ENCODE peak calls at places on chromosomes 7 and 10, in five cellular contexts. One of them, this sample, is unnamed.

GRCh38 chr10:16597656-16598055 is 76.0 kb upstream of the C1QL3 start:
- DNase-seq in K562: peak
- DNase-seq in H1: no peak
- DNase-seq in A549: no peak
- DNase-seq in HepG2: no peak
- DNase-seq in this sample: peak

GRCh38 chr10:86868353-86868752 is 89.1 kb downstream of the MMRN2 start:
- DNase-seq in K562: no peak
- DNase-seq in H1: no peak
- DNase-seq in A549: no peak
- DNase-seq in HepG2: no peak
- DNase-seq in this sample: peak

GRCh38 chr10:52906046-52906445 is 133.5 kb upstream of the MBL2 start:
- DNase-seq in K562: no peak
- DNase-seq in H1: no peak
- DNase-seq in A549: no peak
- DNase-seq in HepG2: no peak
- DNase-seq in this sample: no peak

GRCh38 chr7:36430171-36430570 is 40.5 kb downstream of the ANLN start:
- DNase-seq in K562: no peak
- DNase-seq in H1: no peak
- DNase-seq in A549: no peak
- DNase-seq in HepG2: no peak
- DNase-seq in this sample: peak

GRCh38 chr10:88271736-88272135 is 311.4 kb downstream of the RNLS start:
- DNase-seq in K562: no peak
- DNase-seq in H1: no peak
- DNase-seq in A549: no peak
- DNase-seq in HepG2: no peak
- DNase-seq in this sample: peak

GRCh38 chr10:100038561-100039071 is 28.9 kb upstream of the DNMBP start:
- DNase-seq in K562: no peak
- DNase-seq in H1: no peak
- DNase-seq in A549: no peak
- DNase-seq in HepG2: peak
- DNase-seq in this sample: no peak

GRCh38 chr10:50991496-50992355 is 82.6 kb upstream of the PRKG1 start:
- DNase-seq in K562: no peak
- DNase-seq in H1: peak
- DNase-seq in A549: no peak
- DNase-seq in HepG2: no peak
- DNase-seq in this sample: peak

GRCh38 chr7:142301299-142301698 is 43.4 kb upstream of the PRSS58 start:
- DNase-seq in K562: no peak
- DNase-seq in H1: no peak
- DNase-seq in A549: no peak
- DNase-seq in HepG2: no peak
- DNase-seq in this sample: no peak

GRCh38 chr7:51140203-51140938 is 176.2 kb downstream of the COBL start:
- DNase-seq in K562: no peak
- DNase-seq in H1: peak
- DNase-seq in A549: no peak
- DNase-seq in HepG2: no peak
- DNase-seq in this sample: no peak

DNA sequence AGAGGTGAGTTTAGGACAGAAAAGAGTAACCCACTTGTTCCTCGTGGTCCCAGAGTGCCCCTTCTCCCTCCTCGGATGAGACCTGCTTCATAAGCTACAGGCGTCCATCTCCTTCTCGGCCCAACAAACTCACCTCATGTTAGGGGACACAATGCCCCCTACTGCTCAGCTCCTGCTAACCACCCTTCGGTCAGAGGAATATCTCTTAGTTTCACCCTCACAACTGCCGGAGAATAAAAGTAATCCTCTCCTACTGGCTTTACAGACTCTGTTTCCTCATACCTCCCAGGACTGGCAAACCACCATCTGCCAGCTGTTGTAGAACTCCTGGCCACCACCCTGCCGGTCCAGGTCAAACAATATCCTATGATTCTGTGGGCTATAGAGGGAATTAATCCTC is 3.2 kb downstream of the AKR1B15 start:
- DNase-seq in K562: peak
- DNase-seq in H1: no peak
- DNase-seq in A549: no peak
- DNase-seq in HepG2: peak
- DNase-seq in this sample: peak
- TF ChIP-seq MAFK in K562: no peak
- TF ChIP-seq MAFK in H1: no peak
- TF ChIP-seq MAFK in A549: no peak
- TF ChIP-seq MAFK in HepG2: no peak
- TF ChIP-seq MAFK in this sample: no peak

DNA sequence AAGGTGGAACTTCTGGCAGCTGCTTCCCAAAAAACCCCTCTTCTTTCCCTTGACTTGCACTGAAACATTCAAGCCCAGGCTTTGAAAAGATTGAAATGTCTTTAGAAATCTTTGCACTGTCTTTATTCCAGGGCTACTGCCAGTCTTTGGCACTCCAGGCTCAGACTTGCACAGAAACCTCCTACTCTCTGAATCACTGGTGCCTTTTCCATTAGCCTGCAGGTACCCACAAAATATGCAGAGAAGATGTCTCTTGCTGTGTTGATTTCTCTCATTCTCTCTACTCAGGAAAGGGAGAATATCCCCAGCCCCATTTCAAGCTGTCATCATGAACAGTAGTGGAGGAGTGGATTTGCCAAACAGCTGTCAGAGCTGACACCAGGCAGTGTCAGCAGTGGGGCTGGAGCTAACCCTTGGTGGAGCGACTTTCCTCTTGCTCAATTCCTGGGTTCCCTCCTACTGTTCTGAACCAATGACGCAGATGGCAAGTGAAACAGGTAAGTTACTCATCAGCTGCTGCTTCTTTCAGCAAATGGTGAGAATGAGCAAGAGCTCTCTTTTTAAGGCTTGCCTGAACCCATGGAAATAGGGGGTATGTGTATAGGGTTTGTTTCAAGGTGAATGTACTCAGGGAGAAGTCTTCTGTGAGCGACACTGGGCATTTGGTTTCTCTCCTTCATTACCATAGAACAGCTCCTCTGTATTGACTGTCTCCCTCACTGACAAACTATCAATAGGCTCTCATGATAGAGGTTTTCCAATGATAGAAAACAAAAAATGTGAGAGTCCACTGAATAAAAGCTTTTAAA is 362.4 kb downstream of the ADRA2A start:
- DNase-seq in K562: no peak
- DNase-seq in H1: no peak
- DNase-seq in A549: no peak
- DNase-seq in HepG2: no peak
- DNase-seq in this sample: no peak
- TF ChIP-seq MAFK in K562: no peak
- TF ChIP-seq MAFK in H1: no peak
- TF ChIP-seq MAFK in A549: no peak
- TF ChIP-seq MAFK in HepG2: no peak
- TF ChIP-seq MAFK in this sample: no peak

GRCh38 chr7:73847941-73848723 is 5.8 kb upstream of the METTL27 start:
- DNase-seq in K562: no peak
- DNase-seq in H1: no peak
- DNase-seq in A549: no peak
- DNase-seq in HepG2: no peak
- DNase-seq in this sample: no peak
- TF ChIP-seq MAFK in K562: no peak
- TF ChIP-seq MAFK in H1: no peak
- TF ChIP-seq MAFK in A549: no peak
- TF ChIP-seq MAFK in HepG2: no peak
- TF ChIP-seq MAFK in this sample: no peak

GRCh38 chr10:97404044-97404443 is 2.9 kb upstream of the RRP12 start:
- DNase-seq in K562: no peak
- DNase-seq in H1: no peak
- DNase-seq in A549: no peak
- DNase-seq in HepG2: no peak
- DNase-seq in this sample: no peak

GRCh38 chr10:97406064-97406463 is 4.9 kb upstream of the RRP12 start:
- DNase-seq in K562: no peak
- DNase-seq in H1: no peak
- DNase-seq in A549: no peak
- DNase-seq in HepG2: no peak
- DNase-seq in this sample: no peak

GRCh38 chr10:97407952-97408248 is 6.8 kb upstream of the RRP12 start:
- DNase-seq in K562: no peak
- DNase-seq in H1: no peak
- DNase-seq in A549: no peak
- DNase-seq in HepG2: no peak
- DNase-seq in this sample: no peak

GRCh38 chr10:97408496-97408992 is 7.4 kb upstream of the RRP12 start:
- DNase-seq in K562: no peak
- DNase-seq in H1: no peak
- DNase-seq in A549: no peak
- DNase-seq in HepG2: peak
- DNase-seq in this sample: no peak

DNA sequence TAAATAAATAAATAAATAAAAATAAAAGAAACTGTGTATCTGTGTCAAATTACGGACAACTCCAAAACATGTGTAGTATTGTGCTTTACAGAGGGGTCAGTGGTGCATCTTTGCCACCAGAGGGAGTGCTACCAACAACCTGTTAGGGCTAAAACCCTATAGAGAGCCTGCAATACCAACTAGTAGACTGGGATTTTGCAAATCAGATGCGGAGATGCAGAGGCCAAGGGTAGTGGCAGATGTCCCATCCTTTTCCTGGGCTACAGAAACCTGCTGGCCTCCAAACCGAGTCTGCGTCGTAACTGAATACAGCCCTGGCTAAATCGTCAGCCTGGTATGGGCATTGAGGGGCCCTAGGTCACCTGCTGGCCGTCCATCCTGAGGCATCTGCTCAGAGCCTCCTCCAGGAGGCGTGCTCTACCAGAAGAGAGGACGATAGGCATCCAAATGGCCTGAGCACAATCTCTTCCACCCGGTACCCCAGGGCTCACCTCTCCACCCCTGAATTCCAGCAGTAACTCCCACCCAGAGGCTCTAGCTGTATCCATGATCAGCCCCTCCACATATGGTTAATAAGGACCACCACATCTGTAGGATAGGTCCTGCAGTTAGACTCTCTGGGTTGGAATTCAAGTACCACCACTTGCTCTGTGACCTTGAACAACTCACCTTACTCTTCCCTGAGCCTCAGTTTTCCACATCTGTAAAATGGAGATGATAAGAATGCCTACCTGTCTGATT is 6.2 kb upstream of the RRP12 start:
- DNase-seq in K562: peak
- DNase-seq in H1: peak
- DNase-seq in A549: peak
- DNase-seq in HepG2: peak
- DNase-seq in this sample: peak
- TF ChIP-seq MAFK in K562: no peak
- TF ChIP-seq MAFK in H1: no peak
- TF ChIP-seq MAFK in A549: peak
- TF ChIP-seq MAFK in HepG2: no peak
- TF ChIP-seq MAFK in this sample: no peak

GRCh38 chr7:149783386-149784250 is 10.2 kb upstream of the ZNF467 start:
- DNase-seq in K562: peak
- DNase-seq in H1: no peak
- DNase-seq in A549: no peak
- DNase-seq in HepG2: no peak
- DNase-seq in this sample: no peak
- TF ChIP-seq MAFK in K562: no peak
- TF ChIP-seq MAFK in H1: no peak
- TF ChIP-seq MAFK in A549: no peak
- TF ChIP-seq MAFK in HepG2: no peak
- TF ChIP-seq MAFK in this sample: no peak

GRCh38 chr10:3782456-3783312 is 2.3 kb downstream of the KLF6 start:
- DNase-seq in K562: peak
- DNase-seq in H1: no peak
- DNase-seq in A549: no peak
- DNase-seq in HepG2: peak
- DNase-seq in this sample: peak
- TF ChIP-seq MAFK in K562: peak
- TF ChIP-seq MAFK in H1: no peak
- TF ChIP-seq MAFK in A549: no peak
- TF ChIP-seq MAFK in HepG2: peak
- TF ChIP-seq MAFK in this sample: peak

GRCh38 chr7:20439384-20439783 is 108.7 kb downstream of the ITGB8 start:
- DNase-seq in K562: no peak
- DNase-seq in H1: no peak
- DNase-seq in A549: no peak
- DNase-seq in HepG2: no peak
- DNase-seq in this sample: no peak

GRCh38 chr7:20440472-20441105 is 109.9 kb downstream of the ITGB8 start:
- DNase-seq in K562: peak
- DNase-seq in H1: peak
- DNase-seq in A549: peak
- DNase-seq in HepG2: peak
- DNase-seq in this sample: peak

GRCh38 chr7:20438248-20438647 is 107.5 kb downstream of the ITGB8 start:
- DNase-seq in K562: no peak
- DNase-seq in H1: no peak
- DNase-seq in A549: no peak
- DNase-seq in HepG2: no peak
- DNase-seq in this sample: no peak

GRCh38 chr7:20438665-20439376 is 108.1 kb downstream of the ITGB8 start:
- DNase-seq in K562: no peak
- DNase-seq in H1: no peak
- DNase-seq in A549: no peak
- DNase-seq in HepG2: no peak
- DNase-seq in this sample: no peak

DNA sequence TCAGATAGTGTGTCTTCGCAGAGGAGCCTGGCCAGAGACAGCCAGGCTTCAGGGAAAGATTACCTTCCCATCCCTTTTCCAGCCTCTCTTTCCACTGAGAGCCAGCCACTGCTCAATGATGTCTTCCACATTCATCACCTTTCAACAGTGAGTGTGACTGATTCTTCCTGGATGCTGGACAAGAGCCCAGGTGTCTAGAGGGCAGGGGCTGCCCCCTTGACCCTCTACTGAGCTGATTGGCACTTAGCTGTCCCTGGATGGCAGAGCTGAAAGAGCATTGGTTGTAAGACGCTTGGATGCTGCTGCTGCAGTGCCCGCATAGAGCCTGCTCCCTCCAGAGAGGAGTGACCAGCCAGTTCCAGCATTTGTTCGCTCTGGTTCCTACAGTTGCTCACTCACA is 109.1 kb downstream of the ITGB8 start:
- DNase-seq in K562: no peak
- DNase-seq in H1: no peak
- DNase-seq in A549: no peak
- DNase-seq in HepG2: no peak
- DNase-seq in this sample: no peak
- TF ChIP-seq MAFK in K562: no peak
- TF ChIP-seq MAFK in H1: no peak
- TF ChIP-seq MAFK in A549: no peak
- TF ChIP-seq MAFK in HepG2: no peak
- TF ChIP-seq MAFK in this sample: no peak

DNA sequence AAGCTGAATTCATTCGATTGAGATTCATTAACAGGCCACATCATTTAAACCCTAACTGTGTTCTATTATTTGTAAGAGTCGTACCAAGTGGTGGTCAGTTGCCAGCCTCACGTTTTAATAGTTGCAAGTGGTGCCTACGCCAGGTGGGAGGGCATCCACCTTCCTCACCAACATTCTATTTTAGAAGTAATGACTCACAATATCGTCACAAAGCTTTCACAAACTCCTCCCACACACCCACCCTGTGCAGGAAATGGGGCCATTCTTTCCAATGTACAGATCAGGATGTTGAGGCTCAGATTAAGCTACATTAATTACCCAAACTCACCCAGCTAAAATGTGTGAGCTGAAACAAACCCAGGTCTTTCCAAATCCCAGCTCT is 77.3 kb upstream of the SAMD8 start:
- DNase-seq in K562: no peak
- DNase-seq in H1: no peak
- DNase-seq in A549: no peak
- DNase-seq in HepG2: no peak
- DNase-seq in this sample: no peak
- TF ChIP-seq MAFK in K562: no peak
- TF ChIP-seq MAFK in H1: no peak
- TF ChIP-seq MAFK in A549: no peak
- TF ChIP-seq MAFK in HepG2: no peak
- TF ChIP-seq MAFK in this sample: no peak